ENCODE peak calls at places on chromosomes 7 and 10, in eight cellular contexts. D is left ventricle myocardium inferior, Q is cardiac muscle cell, C is IMR-90, U is RWPE2, M is astrocyte, H is heart left ventricle, P is AG04450. W is an unnamed sample. For H3K27me3, the result is how much of the 10 kb centered on the place peaks cover.

GRCh38 chr10:79995979-79996629 is 47.2 kb upstream of the SFTPD start:
- DNase-seq in P (no peak), M (no peak), C (no peak), U (no peak), D (no peak), H (no peak), Q (no peak), W (no peak)

GRCh38 chr10:35458500-35459448 is 122.5 kb downstream of the CCNY start:
- DNase-seq in D (no peak), H (no peak), C (no peak), P (no peak), Q (no peak), M (no peak), U (no peak), W (no peak)

GRCh38 chr7:129169171-129169643 is 19.2 kb upstream of the SMO start:
- DNase-seq in U (no peak), D (peak), C (no peak), P (no peak), M (peak), Q (peak), H (peak), W (no peak)

GRCh38 chr7:78039791-78040776 is 241.5 kb downstream of the PHTF2 start:
- DNase-seq in C (no peak), P (no peak), M (no peak), U (no peak), H (no peak), Q (no peak), D (peak), W (no peak)

GRCh38 chr10:126160971-126161630 is 227.2 kb downstream of the ADAM12 start:
- DNase-seq in C (peak), U (no peak), D (no peak), M (no peak), H (no peak), Q (no peak), P (no peak), W (no peak)

GRCh38 chr7:142511801-142512200 is 237.5 kb upstream of the PRSS1 start:
- DNase-seq in M (no peak), D (no peak), Q (no peak), P (no peak), C (no peak), H (no peak), U (no peak), W (no peak)

GRCh38 chr7:150367677-150368097 is 935 bp upstream of the REPIN1 start:
- DNase-seq in M (peak), P (no peak), U (no peak), H (no peak), C (peak), Q (no peak), D (no peak), W (no peak)

GRCh38 chr7:6446977-6447588 is 671 bp downstream of the DAGLB start:
- DNase-seq in Q (peak), U (peak), P (no peak), M (peak), H (peak), C (peak), D (peak), W (peak)

GRCh38 chr7:80581472-80581871 is 57.0 kb upstream of the CD36 start:
- DNase-seq in Q (peak), C (peak), H (peak), M (no peak), D (peak), U (no peak), P (no peak), W (no peak)

GRCh38 chr7:70014472-70015232 is 416.4 kb downstream of the AUTS2 start:
- DNase-seq in D (no peak), P (no peak), M (no peak), Q (no peak), U (no peak), C (no peak), H (no peak), W (no peak)

DNA sequence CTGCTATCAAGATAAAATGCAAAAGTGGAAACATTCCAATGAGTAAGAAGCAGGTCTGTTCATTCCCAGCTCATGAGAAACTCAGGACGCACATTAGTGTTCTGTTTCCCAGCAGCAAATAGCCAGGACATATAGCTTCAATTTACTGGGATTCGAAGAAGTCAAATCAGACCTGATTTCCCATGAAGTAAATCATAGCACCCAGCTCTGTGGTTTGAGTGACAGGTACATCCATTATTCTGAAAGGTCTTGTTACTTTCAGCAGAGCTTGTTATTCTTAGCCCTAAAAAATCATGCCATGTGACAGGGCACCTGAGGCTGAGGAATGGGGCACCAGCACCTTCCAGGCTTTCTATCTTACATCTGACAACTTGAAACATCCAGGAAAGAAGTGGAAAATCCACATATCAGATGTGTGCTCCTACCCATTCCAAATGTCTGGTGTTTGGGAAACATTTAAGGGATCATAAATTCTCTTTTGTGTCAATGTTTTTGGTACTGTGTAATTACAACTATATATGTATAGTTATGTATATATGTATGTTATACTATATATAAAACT is 215.8 kb upstream of the C7orf33 start:
- DNase-seq in M (no peak), P (no peak), U (no peak), Q (no peak), C (no peak), H (no peak), D (no peak), W (no peak)
- H3K4me3 ChIP-seq in M (no peak), P (no peak), U (no peak), Q (no peak), C (no peak), H (no peak), D (no peak), W (no peak)

DNA sequence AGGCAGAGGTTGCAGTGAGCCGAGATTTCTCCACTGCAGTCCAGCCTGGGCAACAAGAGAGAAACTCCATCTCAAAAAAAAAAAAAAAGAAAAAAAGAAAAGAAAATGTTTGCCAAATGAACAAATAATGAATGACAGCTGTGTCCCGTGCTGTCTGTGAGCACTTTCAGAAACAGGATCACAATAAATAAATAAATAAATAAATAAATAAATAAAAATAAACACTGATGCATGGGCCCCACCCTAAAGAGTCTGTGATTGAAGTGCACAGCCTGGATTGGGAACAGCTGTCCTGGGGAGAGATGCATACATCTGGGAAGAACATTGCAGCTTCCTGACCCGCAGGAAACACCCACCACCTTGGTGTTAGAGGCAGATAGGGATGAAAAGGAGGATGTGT is 123.6 kb downstream of the NPTX2 start:
- DNase-seq in P (no peak), D (no peak), H (no peak), U (no peak), C (no peak), Q (no peak), M (no peak), W (no peak)
- TF ChIP-seq CTCF in P (no peak), D (no peak), H (no peak), U (no peak), C (no peak), Q (no peak), M (no peak), W (no peak)

GRCh38 chr10:112915590-112916572 is 34.2 kb upstream of the TCF7L2 start:
- DNase-seq in M (peak), D (no peak), C (peak), Q (no peak), H (no peak), U (no peak), P (no peak), W (no peak)
- H3K27me3 ChIP-seq in M (under half), D (under half), C (under half), Q (under half), H (under half), U (under half), P (under half), W (under half)

DNA sequence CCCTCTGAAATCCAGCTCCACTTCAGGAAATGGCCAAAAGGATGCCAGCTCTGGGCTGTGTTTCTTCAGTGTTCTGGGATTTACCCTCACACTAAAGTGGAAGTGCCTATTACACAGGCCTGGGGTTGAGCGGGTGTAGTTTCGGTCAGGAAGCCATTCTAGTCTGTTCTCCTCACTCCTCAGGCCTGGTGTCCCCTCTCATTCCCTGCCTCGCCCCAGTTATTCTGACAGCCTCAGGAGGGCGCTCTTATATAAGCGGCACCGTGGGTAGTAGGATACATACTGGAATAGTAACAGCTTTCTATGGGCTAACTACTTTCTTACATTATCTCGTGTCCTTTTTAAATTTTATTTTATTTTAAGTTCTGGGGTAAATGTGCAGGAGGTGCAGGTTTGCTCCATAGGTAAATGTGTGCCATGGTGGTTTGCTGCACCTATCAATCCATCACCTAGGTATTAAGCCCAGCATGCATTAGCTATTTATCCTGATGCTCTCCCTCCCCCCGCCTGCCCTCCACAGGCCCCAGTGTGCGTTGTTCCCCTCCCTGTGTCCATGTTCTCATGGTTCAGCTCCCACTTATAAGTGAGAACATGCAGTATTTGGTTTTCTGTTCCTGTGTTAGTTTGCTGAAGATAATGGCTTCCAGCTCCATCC is 12.2 kb upstream of the LGI1 start:
- DNase-seq in C (no peak), D (no peak), H (peak), M (no peak), P (no peak), U (no peak), Q (peak), W (no peak)
- H3K4me3 ChIP-seq in C (no peak), D (no peak), H (no peak), M (no peak), P (no peak), U (no peak), Q (no peak), W (no peak)

DNA sequence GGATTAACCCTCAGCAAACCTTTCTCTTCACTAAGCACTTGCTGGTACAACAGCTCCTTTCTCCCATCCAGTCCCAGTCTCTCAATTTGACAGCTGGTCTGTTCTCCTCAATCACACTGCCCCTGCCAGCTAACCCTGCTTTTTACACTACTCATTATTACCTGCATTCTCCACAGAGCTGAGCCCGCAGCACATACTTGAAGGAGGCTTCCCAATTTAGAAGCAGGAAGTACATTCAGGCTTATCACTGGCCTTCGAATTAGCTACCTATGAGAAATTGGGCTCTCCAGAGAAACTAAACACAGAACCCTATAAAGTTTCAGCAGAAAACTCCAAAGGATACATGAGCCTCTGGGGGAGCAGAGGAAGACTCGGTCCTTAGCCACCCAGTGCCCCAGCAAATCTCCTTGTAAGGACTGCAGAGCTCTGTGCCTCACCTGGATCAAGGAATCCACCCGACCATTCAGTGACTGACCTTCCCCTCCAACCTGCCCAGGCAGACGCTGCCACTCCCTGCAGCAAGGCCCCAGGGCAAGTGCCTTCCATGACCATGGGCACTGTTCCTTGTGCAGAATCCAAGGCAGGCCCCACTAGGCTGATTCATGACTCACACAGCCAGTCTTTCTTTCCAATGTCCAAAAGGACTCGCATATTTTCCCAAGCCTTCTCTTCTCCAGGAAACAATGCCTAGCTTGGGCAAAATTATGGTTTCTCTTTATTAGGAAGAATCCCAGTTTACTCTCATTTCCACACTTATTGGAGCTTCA is 68.0 kb downstream of the VOPP1 start:
- DNase-seq in D (no peak), H (no peak), U (no peak), Q (peak), C (peak), P (no peak), M (peak), W (no peak)
- TF ChIP-seq CTCF in D (no peak), H (no peak), U (no peak), Q (no peak), C (no peak), P (no peak), M (no peak), W (no peak)

GRCh38 chr7:1402791-1403755 is 56.2 kb downstream of the MICALL2 start:
- DNase-seq in C (no peak), M (no peak), P (no peak), Q (no peak), H (no peak), D (no peak), U (no peak), W (no peak)
- H3K27me3 ChIP-seq in C (half or more), M (under half), P (half or more), Q (half or more), H (under half), D (half or more), U (half or more), W (under half)

GRCh38 chr10:84424731-84425165 is 96.4 kb downstream of the CCSER2 start:
- DNase-seq in H (peak), U (no peak), C (peak), P (peak), Q (peak), M (peak), D (peak), W (peak)
- H3K4me3 ChIP-seq in H (peak), U (no peak), C (peak), P (peak), Q (no peak), M (peak), D (peak), W (peak)

DNA sequence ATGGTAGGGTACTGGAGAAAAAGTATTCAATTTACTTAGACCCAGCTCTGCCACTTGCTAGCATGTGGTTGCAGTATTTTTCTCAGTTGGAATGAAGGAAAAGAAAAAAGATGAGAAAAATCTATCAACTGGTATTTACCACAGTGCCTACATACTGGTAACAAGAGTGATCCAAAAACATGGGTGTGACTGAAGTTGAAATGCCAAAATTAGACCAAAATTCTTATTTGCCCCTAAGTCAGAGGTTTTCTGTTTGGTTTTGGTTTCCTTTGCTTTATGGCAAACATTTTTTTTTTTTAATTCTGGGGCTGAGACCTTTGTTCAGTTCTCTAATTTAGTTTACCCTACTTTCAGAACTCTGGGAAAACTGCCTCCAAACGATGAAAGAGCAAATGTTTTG is 12.3 kb downstream of the HYCC1 start:
- DNase-seq in M (no peak), U (no peak), D (no peak), P (no peak), C (no peak), H (no peak), Q (no peak), W (no peak)
- TF ChIP-seq CTCF in M (no peak), U (no peak), D (no peak), P (no peak), C (no peak), H (no peak), Q (no peak), W (no peak)